ENCODE peak calls at places on chromosomes 4 and X, in seven cellular contexts. One of them, this sample, is unnamed.
A peak's percentile ranks its signal among the peaks of the same experiment; 100 is the strongest.

GRCh38 chrX:120672389-120672788 is 42.5 kb upstream of the C1GALT1C1 start:
- DNase-seq in fibroblast of lung: peak; percentile 84
- DNase-seq in tibial nerve: peak; percentile 58
- DNase-seq in IMR-90: peak; percentile 64
- DNase-seq in osteoblast: peak; percentile 47
- DNase-seq in lower lobe of right lung: no peak
- DNase-seq in effector memory CD4-positive, alpha-beta T cell: no peak
- DNase-seq in this sample: no peak

GRCh38 chr4:184475096-184475461 is 729 bp upstream of the IRF2 start:
- DNase-seq in fibroblast of lung: peak; percentile 42
- DNase-seq in tibial nerve: peak; percentile 25
- DNase-seq in IMR-90: peak; percentile 35
- DNase-seq in osteoblast: peak; percentile 88
- DNase-seq in lower lobe of right lung: peak; percentile 64
- DNase-seq in effector memory CD4-positive, alpha-beta T cell: no peak
- DNase-seq in this sample: peak; percentile 69

GRCh38 chr4:39046243-39046642 is 14.0 kb upstream of the TMEM156 start:
- DNase-seq in fibroblast of lung: peak; percentile 69
- DNase-seq in tibial nerve: no peak
- DNase-seq in IMR-90: peak; percentile 54
- DNase-seq in osteoblast: no peak
- DNase-seq in lower lobe of right lung: peak; percentile 49
- DNase-seq in effector memory CD4-positive, alpha-beta T cell: no peak
- DNase-seq in this sample: no peak

GRCh38 chr4:54400802-54401201 is 171.7 kb downstream of the PDGFRA start:
- DNase-seq in fibroblast of lung: peak; percentile 67
- DNase-seq in tibial nerve: no peak
- DNase-seq in IMR-90: peak; percentile 80
- DNase-seq in osteoblast: peak; percentile 30
- DNase-seq in lower lobe of right lung: no peak
- DNase-seq in effector memory CD4-positive, alpha-beta T cell: no peak
- DNase-seq in this sample: no peak

GRCh38 chr4:11529625-11530201 is 101.0 kb upstream of the HS3ST1 start:
- DNase-seq in fibroblast of lung: peak; percentile 51
- DNase-seq in tibial nerve: no peak
- DNase-seq in IMR-90: peak; percentile 89
- DNase-seq in osteoblast: no peak
- DNase-seq in lower lobe of right lung: no peak
- DNase-seq in effector memory CD4-positive, alpha-beta T cell: no peak
- DNase-seq in this sample: no peak

GRCh38 chrX:46737462-46737861 is 21.5 kb downstream of the SLC9A7 start:
- DNase-seq in fibroblast of lung: peak; percentile 79
- DNase-seq in tibial nerve: no peak
- DNase-seq in IMR-90: peak; percentile 73
- DNase-seq in osteoblast: peak; percentile 46
- DNase-seq in lower lobe of right lung: no peak
- DNase-seq in effector memory CD4-positive, alpha-beta T cell: no peak
- DNase-seq in this sample: no peak

GRCh38 chr4:174255790-174256189 is 27.7 kb downstream of the FBXO8 start:
- DNase-seq in fibroblast of lung: peak; percentile 86
- DNase-seq in tibial nerve: no peak
- DNase-seq in IMR-90: peak; percentile 92
- DNase-seq in osteoblast: no peak
- DNase-seq in lower lobe of right lung: no peak
- DNase-seq in effector memory CD4-positive, alpha-beta T cell: no peak
- DNase-seq in this sample: no peak

GRCh38 chrX:18491601-18492000 is 66.2 kb downstream of the CDKL5 start:
- DNase-seq in fibroblast of lung: no peak
- DNase-seq in tibial nerve: no peak
- DNase-seq in IMR-90: no peak
- DNase-seq in osteoblast: no peak
- DNase-seq in lower lobe of right lung: no peak
- DNase-seq in effector memory CD4-positive, alpha-beta T cell: no peak
- DNase-seq in this sample: no peak

GRCh38 chr4:113383111-113383785 is 333.8 kb downstream of the ANK2 start:
- DNase-seq in fibroblast of lung: peak; percentile 83
- DNase-seq in tibial nerve: peak; percentile 26
- DNase-seq in IMR-90: peak; percentile 67
- DNase-seq in osteoblast: peak; percentile 79
- DNase-seq in lower lobe of right lung: no peak
- DNase-seq in effector memory CD4-positive, alpha-beta T cell: no peak
- DNase-seq in this sample: no peak

GRCh38 chr4:138188406-138189084 is 53.6 kb downstream of the SLC7A11 start:
- DNase-seq in fibroblast of lung: peak; percentile 21
- DNase-seq in tibial nerve: no peak
- DNase-seq in IMR-90: peak; percentile 39
- DNase-seq in osteoblast: no peak
- DNase-seq in lower lobe of right lung: no peak
- DNase-seq in effector memory CD4-positive, alpha-beta T cell: no peak
- DNase-seq in this sample: no peak

GRCh38 chr4:86935499-86935832 is 655 bp downstream of the AFF1 start:
- DNase-seq in fibroblast of lung: no peak
- DNase-seq in tibial nerve: peak; percentile 33
- DNase-seq in IMR-90: no peak
- DNase-seq in osteoblast: no peak
- DNase-seq in lower lobe of right lung: no peak
- DNase-seq in effector memory CD4-positive, alpha-beta T cell: no peak
- DNase-seq in this sample: no peak

GRCh38 chrX:11100281-11101035 is 10.7 kb upstream of the HCCS start:
- DNase-seq in fibroblast of lung: peak; percentile 78
- DNase-seq in tibial nerve: peak; percentile 33
- DNase-seq in IMR-90: peak; percentile 80
- DNase-seq in osteoblast: no peak
- DNase-seq in lower lobe of right lung: no peak
- DNase-seq in effector memory CD4-positive, alpha-beta T cell: no peak
- DNase-seq in this sample: no peak

GRCh38 chr4:162586266-162586665 is 422.5 kb upstream of the FSTL5 start:
- DNase-seq in fibroblast of lung: peak; percentile 6
- DNase-seq in tibial nerve: no peak
- DNase-seq in IMR-90: no peak
- DNase-seq in osteoblast: no peak
- DNase-seq in lower lobe of right lung: no peak
- DNase-seq in effector memory CD4-positive, alpha-beta T cell: no peak
- DNase-seq in this sample: no peak

GRCh38 chr4:148445071-148445902 is 3.1 kb upstream of the NR3C2 start:
- DNase-seq in fibroblast of lung: peak; percentile 10
- DNase-seq in tibial nerve: peak; percentile 29
- DNase-seq in IMR-90: no peak
- DNase-seq in osteoblast: peak; percentile 79
- DNase-seq in lower lobe of right lung: peak; percentile 71
- DNase-seq in effector memory CD4-positive, alpha-beta T cell: peak; percentile 67
- DNase-seq in this sample: peak; percentile 78

GRCh38 chr4:149914521-149915115 is 99.0 kb upstream of the IQCM start:
- DNase-seq in fibroblast of lung: peak; percentile 51
- DNase-seq in tibial nerve: peak; percentile 9
- DNase-seq in IMR-90: peak; percentile 68
- DNase-seq in osteoblast: peak; percentile 60
- DNase-seq in lower lobe of right lung: no peak
- DNase-seq in effector memory CD4-positive, alpha-beta T cell: no peak
- DNase-seq in this sample: no peak

GRCh38 chrX:48071064-48071985 is at the start of gene ZNF630:
- DNase-seq in fibroblast of lung: peak; percentile 68
- DNase-seq in tibial nerve: peak; percentile 50
- DNase-seq in IMR-90: peak; percentile 6
- DNase-seq in osteoblast: peak; percentile 67
- DNase-seq in lower lobe of right lung: peak; percentile 84
- DNase-seq in effector memory CD4-positive, alpha-beta T cell: no peak
- DNase-seq in this sample: peak; percentile 71

GRCh38 chr4:123484291-123484926 is 87.8 kb downstream of the SPRY1 start:
- DNase-seq in fibroblast of lung: no peak
- DNase-seq in tibial nerve: no peak
- DNase-seq in IMR-90: peak; percentile 42
- DNase-seq in osteoblast: no peak
- DNase-seq in lower lobe of right lung: no peak
- DNase-seq in effector memory CD4-positive, alpha-beta T cell: no peak
- DNase-seq in this sample: no peak

GRCh38 chr4:98662619-98663225 is 4.3 kb upstream of the TSPAN5 start:
- DNase-seq in fibroblast of lung: peak; percentile 96
- DNase-seq in tibial nerve: no peak
- DNase-seq in IMR-90: peak; percentile 9
- DNase-seq in osteoblast: no peak
- DNase-seq in lower lobe of right lung: no peak
- DNase-seq in effector memory CD4-positive, alpha-beta T cell: no peak
- DNase-seq in this sample: peak; percentile 51

GRCh38 chr4:94409947-94410346 is 41.8 kb upstream of the PDLIM5 start:
- DNase-seq in fibroblast of lung: peak; percentile 40
- DNase-seq in tibial nerve: no peak
- DNase-seq in IMR-90: no peak
- DNase-seq in osteoblast: no peak
- DNase-seq in lower lobe of right lung: no peak
- DNase-seq in effector memory CD4-positive, alpha-beta T cell: no peak
- DNase-seq in this sample: no peak

GRCh38 chr4:94410678-94411206 is 41.0 kb upstream of the PDLIM5 start:
- DNase-seq in fibroblast of lung: no peak
- DNase-seq in tibial nerve: peak; percentile 70
- DNase-seq in IMR-90: no peak
- DNase-seq in osteoblast: no peak
- DNase-seq in lower lobe of right lung: no peak
- DNase-seq in effector memory CD4-positive, alpha-beta T cell: no peak
- DNase-seq in this sample: no peak

GRCh38 chr4:94411296-94411695 is 40.4 kb upstream of the PDLIM5 start:
- DNase-seq in fibroblast of lung: no peak
- DNase-seq in tibial nerve: no peak
- DNase-seq in IMR-90: no peak
- DNase-seq in osteoblast: no peak
- DNase-seq in lower lobe of right lung: no peak
- DNase-seq in effector memory CD4-positive, alpha-beta T cell: no peak
- DNase-seq in this sample: no peak

GRCh38 chr4:94413085-94413685 is 38.6 kb upstream of the PDLIM5 start:
- DNase-seq in fibroblast of lung: peak; percentile 20
- DNase-seq in tibial nerve: no peak
- DNase-seq in IMR-90: peak; percentile 26
- DNase-seq in osteoblast: no peak
- DNase-seq in lower lobe of right lung: no peak
- DNase-seq in effector memory CD4-positive, alpha-beta T cell: no peak
- DNase-seq in this sample: no peak

DNA sequence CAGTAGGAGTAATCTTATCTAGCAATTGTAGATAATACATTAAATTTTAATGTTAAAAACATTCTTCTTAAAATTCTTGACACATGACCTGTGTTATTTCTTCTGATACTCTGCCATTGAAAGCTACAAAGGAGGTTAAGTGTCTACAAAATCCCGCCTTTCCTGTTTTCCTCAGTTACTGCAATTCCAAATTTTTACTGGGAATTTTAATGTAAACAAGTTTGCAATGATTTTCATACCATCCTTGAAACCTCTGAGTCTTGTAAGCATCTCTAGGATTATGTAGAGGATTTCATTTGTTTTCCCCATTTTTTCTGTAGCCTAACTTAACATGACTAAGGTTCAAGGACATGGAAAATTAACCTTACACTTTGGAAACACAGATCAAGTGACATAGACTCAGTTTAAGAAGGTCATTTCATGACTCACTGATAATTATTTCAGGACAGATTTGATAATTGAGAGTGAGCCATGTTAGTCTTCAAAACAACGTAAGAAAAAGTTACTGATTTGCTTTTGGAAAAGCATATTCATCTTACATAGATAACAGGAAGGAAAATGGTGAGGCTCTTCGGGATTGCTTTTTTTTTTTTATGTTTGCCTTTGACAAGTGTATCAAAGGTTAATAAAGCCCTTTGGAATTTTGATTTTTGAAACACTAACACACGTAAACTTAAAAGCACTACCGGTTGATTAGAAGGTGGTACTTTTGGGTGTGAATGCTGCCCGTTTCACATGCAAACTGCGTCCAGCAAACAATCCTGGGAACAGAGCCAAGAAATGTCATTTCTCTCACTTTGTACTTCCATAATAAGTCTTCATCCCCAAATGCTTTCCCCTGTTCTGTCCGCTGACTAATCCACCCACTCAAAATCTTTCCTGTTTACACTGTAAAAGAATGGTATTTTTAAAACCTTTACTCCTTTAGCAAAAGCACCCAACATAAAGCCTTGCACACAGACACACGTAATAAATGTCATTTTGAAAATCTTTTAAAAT is 39.4 kb upstream of the PDLIM5 start:
- DNase-seq in fibroblast of lung: peak; percentile 88
- DNase-seq in tibial nerve: no peak
- DNase-seq in IMR-90: peak; percentile 79
- DNase-seq in osteoblast: peak; percentile 14
- DNase-seq in lower lobe of right lung: no peak
- DNase-seq in effector memory CD4-positive, alpha-beta T cell: no peak
- DNase-seq in this sample: no peak
- H3K4me1 ChIP-seq in fibroblast of lung: peaks cover 5% of the 10 kb centered on the region
- H3K4me1 ChIP-seq in tibial nerve: no peaks in the 10 kb centered on the region
- H3K4me1 ChIP-seq in IMR-90: peaks cover 5% of the 10 kb centered on the region
- H3K4me1 ChIP-seq in osteoblast: peaks cover 68% of the 10 kb centered on the region
- H3K4me1 ChIP-seq in lower lobe of right lung: peaks cover 19% of the 10 kb centered on the region
- H3K4me1 ChIP-seq in effector memory CD4-positive, alpha-beta T cell: no peaks in the 10 kb centered on the region
- H3K4me1 ChIP-seq in this sample: no peaks in the 10 kb centered on the region

GRCh38 chr4:57865264-57865663 is 755.1 kb upstream of the IGFBP7 start:
- DNase-seq in fibroblast of lung: no peak
- DNase-seq in tibial nerve: no peak
- DNase-seq in IMR-90: no peak
- DNase-seq in osteoblast: no peak
- DNase-seq in lower lobe of right lung: no peak
- DNase-seq in effector memory CD4-positive, alpha-beta T cell: no peak
- DNase-seq in this sample: no peak
- H3K27ac ChIP-seq in fibroblast of lung: no peak overlapping the region
- H3K27ac ChIP-seq in tibial nerve: no peak overlapping the region
- H3K27ac ChIP-seq in IMR-90: no peak overlapping the region
- H3K27ac ChIP-seq in osteoblast: no peak overlapping the region
- H3K27ac ChIP-seq in lower lobe of right lung: no peak overlapping the region
- H3K27ac ChIP-seq in effector memory CD4-positive, alpha-beta T cell: no peak overlapping the region
- H3K27ac ChIP-seq in this sample: no peak overlapping the region

GRCh38 chrX:153499876-153500275 is 5.1 kb downstream of the BGN start:
- DNase-seq in fibroblast of lung: no peak
- DNase-seq in tibial nerve: no peak
- DNase-seq in IMR-90: no peak
- DNase-seq in osteoblast: no peak
- DNase-seq in lower lobe of right lung: no peak
- DNase-seq in effector memory CD4-positive, alpha-beta T cell: no peak
- DNase-seq in this sample: no peak
- H3K4me3 ChIP-seq in fibroblast of lung: no peak overlapping the region
- H3K4me3 ChIP-seq in tibial nerve: no peak overlapping the region
- H3K4me3 ChIP-seq in IMR-90: no peak overlapping the region
- H3K4me3 ChIP-seq in osteoblast: peak overlapping the region; percentile 33
- H3K4me3 ChIP-seq in lower lobe of right lung: no peak overlapping the region
- H3K4me3 ChIP-seq in effector memory CD4-positive, alpha-beta T cell: no peak overlapping the region
- H3K4me3 ChIP-seq in this sample: no peak overlapping the region

DNA sequence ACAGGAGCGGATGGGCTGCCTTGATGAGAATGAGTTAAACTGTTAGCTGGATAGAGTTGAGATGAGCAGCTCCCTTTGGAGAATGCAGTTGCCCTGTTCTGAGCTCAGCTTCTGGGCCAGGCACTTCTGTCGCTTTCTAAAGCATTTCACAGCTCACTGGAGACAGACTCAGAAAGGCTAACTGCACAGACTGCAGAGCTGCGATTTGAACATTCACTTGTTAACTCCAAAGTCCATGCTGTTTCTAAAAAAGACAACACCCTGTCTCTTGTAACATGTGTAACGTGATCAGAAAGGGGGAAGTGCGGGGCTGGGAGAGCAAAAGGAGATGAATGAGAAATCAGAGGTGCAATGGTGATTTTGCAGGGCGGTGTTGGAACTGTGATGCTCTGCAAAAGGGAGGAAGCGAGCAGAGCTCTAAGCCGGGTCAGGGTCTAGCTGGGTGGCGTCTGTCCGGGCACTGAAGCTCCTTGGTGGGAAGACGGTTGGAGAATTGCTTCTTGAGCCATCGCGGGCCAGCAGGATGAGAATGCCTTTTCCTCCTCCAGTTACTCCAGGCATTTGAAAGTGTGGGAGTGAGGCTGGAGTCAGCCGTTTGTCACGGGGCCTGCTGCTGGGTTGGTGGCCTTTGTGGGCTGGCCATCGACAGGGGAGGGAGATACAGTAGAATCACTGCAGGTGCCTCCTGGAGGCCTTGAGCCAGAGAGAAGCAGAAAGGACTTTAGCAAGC is 20.3 kb downstream of the TBC1D14 start:
- DNase-seq in fibroblast of lung: no peak
- DNase-seq in tibial nerve: no peak
- DNase-seq in IMR-90: no peak
- DNase-seq in osteoblast: peak; percentile 79
- DNase-seq in lower lobe of right lung: no peak
- DNase-seq in effector memory CD4-positive, alpha-beta T cell: no peak
- DNase-seq in this sample: no peak
- H3K4me1 ChIP-seq in fibroblast of lung: peaks cover 2% of the 10 kb centered on the region
- H3K4me1 ChIP-seq in tibial nerve: peaks cover 48% of the 10 kb centered on the region
- H3K4me1 ChIP-seq in IMR-90: peaks cover 14% of the 10 kb centered on the region
- H3K4me1 ChIP-seq in osteoblast: no peaks in the 10 kb centered on the region
- H3K4me1 ChIP-seq in lower lobe of right lung: peaks cover 42% of the 10 kb centered on the region
- H3K4me1 ChIP-seq in effector memory CD4-positive, alpha-beta T cell: peaks cover 33% of the 10 kb centered on the region
- H3K4me1 ChIP-seq in this sample: peaks cover 44% of the 10 kb centered on the region